ENCODE peak calls at places on chromosomes 12 and 14, in five cellular contexts. I is aorta, P is transverse colon, R is colonic mucosa, T is Caco-2. V is an unnamed sample.

GRCh38 chr14:106286697-106287290 is 760.4 kb downstream of the TMEM121 start:
- DNase-seq in I (no peak), P (no peak), R (no peak), T (peak; percentile 32), V (no peak)

GRCh38 chr12:114696443-114697245 is 12.7 kb upstream of the TBX3 start:
- DNase-seq in I (no peak), P (no peak), R (no peak), T (no peak), V (no peak)

GRCh38 chr12:63079791-63080395 is 71.1 kb downstream of the AVPR1A start:
- DNase-seq in I (no peak), P (no peak), R (no peak), T (no peak), V (no peak)

GRCh38 chr14:26960049-26960688 is 362.3 kb upstream of the NOVA1 start:
- DNase-seq in I (no peak), P (no peak), R (no peak), T (no peak), V (no peak)

GRCh38 chr12:25151476-25151875 is 43.5 kb downstream of the DNAI7 start:
- DNase-seq in I (peak; percentile 90), P (peak; percentile 39), R (peak; percentile 22), T (no peak), V (no peak)

GRCh38 chr12:46664771-46665287 is 161.0 kb downstream of the SLC38A4 start:
- DNase-seq in I (no peak), P (no peak), R (no peak), T (no peak), V (no peak)

GRCh38 chr14:76720382-76720813 is 40.9 kb upstream of the VASH1 start:
- DNase-seq in I (peak; percentile 85), P (peak; percentile 36), R (peak; percentile 51), T (no peak), V (peak; percentile 66)

GRCh38 chr12:539540-540310 is 80.0 kb downstream of the B4GALNT3 start:
- DNase-seq in I (no peak), P (no peak), R (peak; percentile 40), T (no peak), V (no peak)

GRCh38 chr12:89756100-89756637 is 47.5 kb upstream of the ATP2B1 start:
- DNase-seq in I (no peak), P (no peak), R (no peak), T (no peak), V (peak; percentile 49)

GRCh38 chr12:82130763-82131162 is 227.4 kb downstream of the CCDC59 start:
- DNase-seq in I (no peak), P (no peak), R (no peak), T (no peak), V (no peak)

GRCh38 chr12:45729233-45730115 is at the start of gene ARID2:
- DNase-seq in I (peak; percentile 78), P (peak; percentile 74), R (peak; percentile 68), T (peak; percentile 84), V (peak; percentile 74)

GRCh38 chr14:34951286-34951685 is 31.5 kb upstream of the SRP54 start:
- DNase-seq in I (no peak), P (no peak), R (no peak), T (no peak), V (no peak)

GRCh38 chr12:94761559-94761958 is 111.2 kb upstream of the TMCC3 start:
- DNase-seq in I (no peak), P (no peak), R (no peak), T (no peak), V (no peak)

GRCh38 chr14:71415404-71415690 is 508.1 kb downstream of the PCNX1 start:
- DNase-seq in I (no peak), P (no peak), R (no peak), T (no peak), V (no peak)

GRCh38 chr14:54942913-54943312 is 40.3 kb upstream of the GCH1 start:
- DNase-seq in I (no peak), P (no peak), R (no peak), T (no peak), V (no peak)

GRCh38 chr12:116697305-116698130 is 40.4 kb downstream of the SPRING1 start:
- DNase-seq in I (no peak), P (no peak), R (peak; percentile 42), T (peak; percentile 75), V (no peak)

GRCh38 chr12:132285991-132286681 is 43.3 kb downstream of the GALNT9 start:
- DNase-seq in I (peak; percentile 88), P (peak; percentile 49), R (peak; percentile 50), T (no peak), V (peak; percentile 69)

GRCh38 chr12:122669397-122670070 is 33.6 kb downstream of the HCAR2 start:
- DNase-seq in I (no peak), P (no peak), R (no peak), T (no peak), V (no peak)

GRCh38 chr12:13167226-13167625 is 29.3 kb upstream of the EMP1 start:
- DNase-seq in I (no peak), P (no peak), R (no peak), T (no peak), V (no peak)

GRCh38 chr14:33800735-33801163 is 150.1 kb downstream of the EGLN3 start:
- DNase-seq in I (no peak), P (no peak), R (no peak), T (no peak), V (peak; percentile 44)

GRCh38 chr12:89325495-89325894 is 26.8 kb downstream of the DUSP6 start:
- DNase-seq in I (no peak), P (no peak), R (no peak), T (no peak), V (no peak)

GRCh38 chr14:92719890-92720323 is 28.5 kb downstream of the LGMN start:
- DNase-seq in I (peak; percentile 44), P (peak; percentile 81), R (peak; percentile 88), T (peak; percentile 34), V (no peak)

GRCh38 chr14:103074699-103075341 is 9.2 kb upstream of the LBHD2 start:
- DNase-seq in I (peak; percentile 83), P (peak; percentile 77), R (peak; percentile 79), T (no peak), V (peak; percentile 96)

GRCh38 chr14:60506010-60506409 is 2.9 kb upstream of the SIX6 start:
- DNase-seq in I (no peak), P (no peak), R (no peak), T (no peak), V (no peak)

GRCh38 chr14:73887116-73887490 is 444 bp downstream of the ZNF410 start:
- DNase-seq in I (peak; percentile 52), P (no peak), R (no peak), T (no peak), V (no peak)

GRCh38 chr14:34933301-34933700 is 49.5 kb upstream of the SRP54 start:
- DNase-seq in I (no peak), P (no peak), R (no peak), T (no peak), V (no peak)

GRCh38 chr12:107873223-107873622 is 98.7 kb downstream of the ASCL4 start:
- DNase-seq in I (no peak), P (no peak), R (no peak), T (peak; percentile 3), V (no peak)

GRCh38 chr14:89180546-89180945 is 236.5 kb downstream of the FOXN3 start:
- DNase-seq in I (no peak), P (no peak), R (no peak), T (no peak), V (no peak)

GRCh38 chr12:113373440-113373839 is 15.1 kb downstream of the PLBD2 start:
- DNase-seq in I (no peak), P (no peak), R (no peak), T (no peak), V (no peak)

DNA sequence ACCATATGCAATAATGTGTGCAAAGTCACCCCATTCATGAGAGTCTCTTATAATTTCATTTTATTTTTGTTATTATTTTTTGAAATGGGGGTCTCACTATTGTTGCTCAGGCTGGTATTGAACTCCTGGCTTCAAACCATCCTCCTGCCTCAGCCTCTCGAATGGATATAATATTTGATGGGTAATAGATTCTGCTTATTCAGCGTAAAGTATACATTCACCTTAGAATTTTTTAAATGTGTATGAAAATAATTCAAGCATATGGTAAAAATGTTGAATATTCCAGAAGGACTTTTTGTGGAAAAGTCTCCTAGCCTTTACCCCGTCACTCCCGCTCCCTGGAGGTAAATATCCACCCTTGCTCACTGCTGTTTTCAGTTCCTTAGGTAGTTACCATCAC is 23.4 kb upstream of the SSPN start:
- DNase-seq in I (no peak), P (no peak), R (no peak), T (no peak), V (no peak)
- H3K4me3 ChIP-seq in I (no peak overlapping the region), P (no peak overlapping the region), R (no peak overlapping the region), T (no peak overlapping the region), V (no peak overlapping the region)

GRCh38 chr14:77717608-77718305 is 9.9 kb downstream of the SLIRP start:
- DNase-seq in I (no peak), P (no peak), R (no peak), T (no peak), V (no peak)

GRCh38 chr14:77722301-77722700 is 14.4 kb downstream of the SLIRP start:
- DNase-seq in I (no peak), P (no peak), R (no peak), T (no peak), V (no peak)

GRCh38 chr14:77721437-77721836 is 13.5 kb downstream of the SLIRP start:
- DNase-seq in I (no peak), P (no peak), R (no peak), T (no peak), V (no peak)
- H3K36me3 ChIP-seq in I (peaks cover 7% of the 10 kb centered on the region), P (peaks cover 81% of the 10 kb centered on the region), R (peaks cover 16% of the 10 kb centered on the region), T (no peaks in the 10 kb centered on the region), V (peaks cover 100% of the 10 kb centered on the region)

GRCh38 chr14:38210168-38210567 is 2.5 kb downstream of the SSTR1 start:
- DNase-seq in I (no peak), P (no peak), R (no peak), T (no peak), V (peak; percentile 45)

GRCh38 chr14:38208825-38209562 is 1.3 kb downstream of the SSTR1 start:
- DNase-seq in I (peak; percentile 48), P (peak; percentile 83), R (peak; percentile 83), T (peak; percentile 85), V (peak; percentile 44)

GRCh38 chr14:38209572-38210159 is 2.0 kb downstream of the SSTR1 start:
- DNase-seq in I (no peak), P (no peak), R (no peak), T (no peak), V (peak; percentile 43)

GRCh38 chr14:38211258-38211735 is 3.6 kb downstream of the SSTR1 start:
- DNase-seq in I (no peak), P (no peak), R (no peak), T (no peak), V (no peak)

DNA sequence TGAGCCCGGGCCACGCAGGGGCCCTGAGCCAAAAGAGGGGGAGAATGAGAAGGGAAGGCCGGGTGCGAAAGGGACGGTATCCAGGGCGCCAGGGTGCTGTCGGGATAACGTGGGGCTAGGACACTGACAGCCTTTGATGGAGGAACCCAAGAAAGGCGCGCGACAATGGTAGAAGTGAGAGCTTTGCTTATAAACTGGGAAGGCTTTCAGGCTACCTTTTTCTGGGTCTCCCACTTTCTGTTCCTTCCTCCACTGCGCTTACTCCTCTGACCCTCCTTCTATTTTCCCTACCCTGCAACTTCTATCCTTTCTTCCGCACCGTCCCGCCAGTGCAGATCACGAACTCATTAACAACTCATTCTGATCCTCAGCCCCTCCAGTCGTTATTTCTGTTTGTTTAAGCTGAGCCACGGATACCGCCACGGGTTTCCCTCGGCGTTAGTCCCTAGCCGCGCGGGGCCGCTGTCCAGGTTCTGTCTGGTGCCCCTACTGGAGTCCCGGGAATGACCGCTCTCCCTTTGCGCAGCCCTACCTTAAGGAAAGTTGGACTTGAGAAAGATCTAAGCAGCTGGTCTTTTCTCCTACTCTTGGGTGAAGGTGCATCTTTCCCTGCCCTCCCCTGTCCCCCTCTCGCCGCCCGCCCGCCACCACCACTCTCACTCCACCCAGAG is 3.0 kb downstream of the SSTR1 start:
- DNase-seq in I (no peak), P (no peak), R (no peak), T (no peak), V (no peak)
- H3K4me3 ChIP-seq in I (peak overlapping the region; percentile 57), P (peak overlapping the region; percentile 50), R (no peak overlapping the region), T (no peak overlapping the region), V (peak overlapping the region; percentile 52)

GRCh38 chr14:52649511-52649910 is 45.8 kb downstream of the ERO1A start:
- DNase-seq in I (no peak), P (no peak), R (no peak), T (no peak), V (no peak)
- H3K36me3 ChIP-seq in I (no peaks in the 10 kb centered on the region), P (peaks cover 29% of the 10 kb centered on the region), R (peaks cover 19% of the 10 kb centered on the region), T (no peaks in the 10 kb centered on the region), V (peaks cover 71% of the 10 kb centered on the region)